ENCODE peak calls at places on chromosomes 16 and 17, in four cellular contexts. J, Z, C and X are unnamed samples.
A peak's percentile ranks its signal among the peaks of the same experiment; 100 is the strongest.

GRCh38 chr16:3214904-3215600 is 19.9 kb downstream of the ZNF200 start:
- DNase-seq in J (no peak), Z (no peak), C (peak; percentile 47), X (peak; percentile 73)

GRCh38 chr17:37791434-37791833 is 46.6 kb upstream of the HNF1B start:
- DNase-seq in J (no peak), Z (no peak), C (peak; percentile 26), X (peak; percentile 67)

GRCh38 chr16:88924834-88925539 is 52.0 kb downstream of the CBFA2T3 start:
- DNase-seq in J (no peak), Z (peak; percentile 66), C (peak; percentile 71), X (no peak)

GRCh38 chr17:4573682-4574081 is 10.6 kb upstream of the SMTNL2 start:
- DNase-seq in J (no peak), Z (no peak), C (no peak), X (peak; percentile 67)

GRCh38 chr17:34155947-34156346 is 99.1 kb upstream of the CCL2 start:
- DNase-seq in J (no peak), Z (no peak), C (no peak), X (no peak)

GRCh38 chr17:82702161-82702932 is 3.8 kb upstream of the RAB40B start:
- DNase-seq in J (no peak), Z (no peak), C (no peak), X (no peak)

GRCh38 chr17:5562661-5563360 is 21.5 kb downstream of the NLRP1 start:
- DNase-seq in J (no peak), Z (no peak), C (no peak), X (no peak)

GRCh38 chr16:50598256-50598894 is 50.2 kb downstream of the NKD1 start:
- DNase-seq in J (no peak), Z (peak; percentile 63), C (no peak), X (no peak)

GRCh38 chr17:47265983-47266541 is 12.4 kb downstream of the ITGB3 start:
- DNase-seq in J (no peak), Z (no peak), C (peak; percentile 54), X (no peak)

GRCh38 chr17:35051183-35051578 is 12.3 kb downstream of the RFFL start:
- DNase-seq in J (no peak), Z (no peak), C (peak; percentile 47), X (peak; percentile 76)

GRCh38 chr17:39611441-39612112 is 3.9 kb upstream of the NEUROD2 start:
- DNase-seq in J (no peak), Z (no peak), C (no peak), X (no peak)

GRCh38 chr16:85715169-85716015 is 26.6 kb upstream of the GINS2 start:
- DNase-seq in J (no peak), Z (no peak), C (peak; percentile 24), X (peak; percentile 63)

GRCh38 chr16:26395700-26396099 is 671.0 kb upstream of the C16orf82 start:
- DNase-seq in J (no peak), Z (no peak), C (no peak), X (no peak)

GRCh38 chr17:73071387-73071999 is 21.0 kb downstream of the SLC39A11 start:
- DNase-seq in J (no peak), Z (no peak), C (no peak), X (no peak)